ENCODE peak calls at places on chromosomes 4 and X, in eight cellular contexts. One of them, this sample, is unnamed.

GRCh38 chr4:67658302-67658701 is 42.7 kb downstream of the UBA6 start:
- DNase-seq in AG10803: no peak
- DNase-seq in cardiac muscle cell: no peak
- DNase-seq in lung: no peak
- DNase-seq in BJ: no peak
- DNase-seq in upper lobe of right lung: no peak
- DNase-seq in HCT116: no peak
- DNase-seq in progenitor cell of endocrine pancreas: no peak
- DNase-seq in this sample: no peak

GRCh38 chr4:47831026-47831689 is 6.7 kb downstream of the CORIN start:
- DNase-seq in upper lobe of right lung: no peak
- DNase-seq in cardiac muscle cell: peak; percentile 56
- DNase-seq in progenitor cell of endocrine pancreas: no peak
- DNase-seq in BJ: no peak
- DNase-seq in lung: no peak
- DNase-seq in AG10803: no peak
- DNase-seq in HCT116: no peak
- DNase-seq in this sample: no peak

GRCh38 chr4:181896609-181897008 is 346.6 kb upstream of the TENM3 start:
- DNase-seq in cardiac muscle cell: no peak
- DNase-seq in AG10803: peak; percentile 72
- DNase-seq in BJ: no peak
- DNase-seq in HCT116: no peak
- DNase-seq in upper lobe of right lung: no peak
- DNase-seq in lung: no peak
- DNase-seq in progenitor cell of endocrine pancreas: no peak
- DNase-seq in this sample: no peak

GRCh38 chrX:116232833-116233232 is 62.3 kb downstream of the AGTR2 start:
- DNase-seq in HCT116: no peak
- DNase-seq in cardiac muscle cell: no peak
- DNase-seq in upper lobe of right lung: no peak
- DNase-seq in AG10803: peak; percentile 72
- DNase-seq in lung: no peak
- DNase-seq in BJ: no peak
- DNase-seq in progenitor cell of endocrine pancreas: no peak
- DNase-seq in this sample: no peak

GRCh38 chr4:2649604-2650114 is 106.5 kb downstream of the TNIP2 start:
- DNase-seq in BJ: no peak
- DNase-seq in lung: no peak
- DNase-seq in progenitor cell of endocrine pancreas: no peak
- DNase-seq in cardiac muscle cell: no peak
- DNase-seq in HCT116: no peak
- DNase-seq in AG10803: no peak
- DNase-seq in upper lobe of right lung: peak; percentile 6
- DNase-seq in this sample: no peak

GRCh38 chrX:39759526-39760224 is 338.1 kb downstream of the BCOR start:
- DNase-seq in progenitor cell of endocrine pancreas: no peak
- DNase-seq in upper lobe of right lung: peak; percentile 66
- DNase-seq in AG10803: peak; percentile 73
- DNase-seq in lung: no peak
- DNase-seq in BJ: no peak
- DNase-seq in HCT116: no peak
- DNase-seq in cardiac muscle cell: peak; percentile 43
- DNase-seq in this sample: peak; percentile 7

GRCh38 chr4:54988655-54989054 is 136.7 kb downstream of the KDR start:
- DNase-seq in AG10803: no peak
- DNase-seq in lung: no peak
- DNase-seq in HCT116: no peak
- DNase-seq in progenitor cell of endocrine pancreas: no peak
- DNase-seq in BJ: no peak
- DNase-seq in cardiac muscle cell: no peak
- DNase-seq in upper lobe of right lung: no peak
- DNase-seq in this sample: no peak

GRCh38 chr4:58360354-58361133 is 1250.4 kb upstream of the IGFBP7 start:
- DNase-seq in cardiac muscle cell: no peak
- DNase-seq in AG10803: no peak
- DNase-seq in lung: no peak
- DNase-seq in progenitor cell of endocrine pancreas: no peak
- DNase-seq in HCT116: no peak
- DNase-seq in BJ: no peak
- DNase-seq in upper lobe of right lung: no peak
- DNase-seq in this sample: no peak

GRCh38 chrX:153974003-153974725 is 1.6 kb downstream of the TMEM187 start:
- DNase-seq in upper lobe of right lung: no peak
- DNase-seq in lung: no peak
- DNase-seq in BJ: no peak
- DNase-seq in progenitor cell of endocrine pancreas: no peak
- DNase-seq in HCT116: no peak
- DNase-seq in cardiac muscle cell: no peak
- DNase-seq in AG10803: no peak
- DNase-seq in this sample: no peak

GRCh38 chr4:60865238-60865637 is 334.9 kb upstream of the ADGRL3 start:
- DNase-seq in BJ: no peak
- DNase-seq in lung: no peak
- DNase-seq in progenitor cell of endocrine pancreas: no peak
- DNase-seq in upper lobe of right lung: no peak
- DNase-seq in AG10803: no peak
- DNase-seq in cardiac muscle cell: peak; percentile 30
- DNase-seq in HCT116: no peak
- DNase-seq in this sample: peak; percentile 15

GRCh38 chrX:129606918-129607317 is 47.8 kb downstream of the APLN start:
- DNase-seq in HCT116: peak; percentile 23
- DNase-seq in cardiac muscle cell: peak; percentile 71
- DNase-seq in AG10803: peak; percentile 36
- DNase-seq in upper lobe of right lung: no peak
- DNase-seq in BJ: no peak
- DNase-seq in lung: peak; percentile 61
- DNase-seq in progenitor cell of endocrine pancreas: peak; percentile 45
- DNase-seq in this sample: peak; percentile 65

GRCh38 chrX:40176256-40176978 is 78.7 kb upstream of the BCOR start:
- DNase-seq in progenitor cell of endocrine pancreas: no peak
- DNase-seq in BJ: no peak
- DNase-seq in upper lobe of right lung: peak; percentile 90
- DNase-seq in cardiac muscle cell: peak; percentile 81
- DNase-seq in HCT116: no peak
- DNase-seq in AG10803: no peak
- DNase-seq in lung: peak; percentile 69
- DNase-seq in this sample: peak; percentile 63

GRCh38 chr4:26899991-26900390 is 39.4 kb downstream of the STIM2 start:
- DNase-seq in progenitor cell of endocrine pancreas: no peak
- DNase-seq in upper lobe of right lung: no peak
- DNase-seq in AG10803: no peak
- DNase-seq in BJ: no peak
- DNase-seq in cardiac muscle cell: peak; percentile 47
- DNase-seq in lung: no peak
- DNase-seq in HCT116: no peak
- DNase-seq in this sample: peak; percentile 8

GRCh38 chr4:6772223-6772928 is 10.2 kb upstream of the KIAA0232 start:
- DNase-seq in BJ: no peak
- DNase-seq in cardiac muscle cell: no peak
- DNase-seq in AG10803: peak; percentile 72
- DNase-seq in HCT116: no peak
- DNase-seq in lung: no peak
- DNase-seq in upper lobe of right lung: no peak
- DNase-seq in progenitor cell of endocrine pancreas: no peak
- DNase-seq in this sample: no peak

GRCh38 chr4:55758570-55758969 is 61.0 kb upstream of the EXOC1L start:
- DNase-seq in HCT116: no peak
- DNase-seq in cardiac muscle cell: no peak
- DNase-seq in AG10803: peak; percentile 15
- DNase-seq in upper lobe of right lung: no peak
- DNase-seq in lung: no peak
- DNase-seq in BJ: no peak
- DNase-seq in progenitor cell of endocrine pancreas: no peak
- DNase-seq in this sample: no peak

GRCh38 chr4:157184300-157184699 is 36.2 kb upstream of the GRIA2 start:
- DNase-seq in HCT116: no peak
- DNase-seq in BJ: no peak
- DNase-seq in upper lobe of right lung: no peak
- DNase-seq in cardiac muscle cell: no peak
- DNase-seq in progenitor cell of endocrine pancreas: no peak
- DNase-seq in lung: no peak
- DNase-seq in AG10803: no peak
- DNase-seq in this sample: no peak

GRCh38 chr4:13659341-13660070 is 32.0 kb upstream of the BOD1L1 start:
- DNase-seq in lung: no peak
- DNase-seq in BJ: no peak
- DNase-seq in HCT116: no peak
- DNase-seq in upper lobe of right lung: no peak
- DNase-seq in progenitor cell of endocrine pancreas: no peak
- DNase-seq in cardiac muscle cell: no peak
- DNase-seq in AG10803: no peak
- DNase-seq in this sample: no peak

GRCh38 chrX:40152706-40153334 is 55.1 kb upstream of the BCOR start:
- DNase-seq in progenitor cell of endocrine pancreas: no peak
- DNase-seq in BJ: no peak
- DNase-seq in upper lobe of right lung: peak; percentile 83
- DNase-seq in AG10803: no peak
- DNase-seq in cardiac muscle cell: no peak
- DNase-seq in HCT116: no peak
- DNase-seq in lung: no peak
- DNase-seq in this sample: no peak

GRCh38 chrX:133610056-133610455 is 194.8 kb upstream of the GPC4 start:
- DNase-seq in cardiac muscle cell: no peak
- DNase-seq in HCT116: no peak
- DNase-seq in AG10803: peak; percentile 63
- DNase-seq in lung: no peak
- DNase-seq in progenitor cell of endocrine pancreas: no peak
- DNase-seq in BJ: no peak
- DNase-seq in upper lobe of right lung: no peak
- DNase-seq in this sample: no peak

GRCh38 chr4:156594619-156595018 is 377.0 kb downstream of the PDGFC start:
- DNase-seq in BJ: no peak
- DNase-seq in upper lobe of right lung: no peak
- DNase-seq in progenitor cell of endocrine pancreas: no peak
- DNase-seq in cardiac muscle cell: peak; percentile 13
- DNase-seq in lung: no peak
- DNase-seq in AG10803: no peak
- DNase-seq in HCT116: no peak
- DNase-seq in this sample: no peak

GRCh38 chrX:148552775-148553174 is 52.4 kb downstream of the AFF2 start:
- DNase-seq in upper lobe of right lung: no peak
- DNase-seq in HCT116: no peak
- DNase-seq in cardiac muscle cell: no peak
- DNase-seq in AG10803: no peak
- DNase-seq in lung: no peak
- DNase-seq in BJ: no peak
- DNase-seq in progenitor cell of endocrine pancreas: no peak
- DNase-seq in this sample: no peak
- TF ChIP-seq CTCF in upper lobe of right lung: peak; percentile 5
- TF ChIP-seq CTCF in HCT116: no peak
- TF ChIP-seq CTCF in cardiac muscle cell: peak; percentile 11
- TF ChIP-seq CTCF in AG10803: peak; percentile 22
- TF ChIP-seq CTCF in lung: no peak
- TF ChIP-seq CTCF in BJ: peak; percentile 15
- TF ChIP-seq CTCF in progenitor cell of endocrine pancreas: peak; percentile 24
- TF ChIP-seq CTCF in this sample: peak; percentile 36

DNA sequence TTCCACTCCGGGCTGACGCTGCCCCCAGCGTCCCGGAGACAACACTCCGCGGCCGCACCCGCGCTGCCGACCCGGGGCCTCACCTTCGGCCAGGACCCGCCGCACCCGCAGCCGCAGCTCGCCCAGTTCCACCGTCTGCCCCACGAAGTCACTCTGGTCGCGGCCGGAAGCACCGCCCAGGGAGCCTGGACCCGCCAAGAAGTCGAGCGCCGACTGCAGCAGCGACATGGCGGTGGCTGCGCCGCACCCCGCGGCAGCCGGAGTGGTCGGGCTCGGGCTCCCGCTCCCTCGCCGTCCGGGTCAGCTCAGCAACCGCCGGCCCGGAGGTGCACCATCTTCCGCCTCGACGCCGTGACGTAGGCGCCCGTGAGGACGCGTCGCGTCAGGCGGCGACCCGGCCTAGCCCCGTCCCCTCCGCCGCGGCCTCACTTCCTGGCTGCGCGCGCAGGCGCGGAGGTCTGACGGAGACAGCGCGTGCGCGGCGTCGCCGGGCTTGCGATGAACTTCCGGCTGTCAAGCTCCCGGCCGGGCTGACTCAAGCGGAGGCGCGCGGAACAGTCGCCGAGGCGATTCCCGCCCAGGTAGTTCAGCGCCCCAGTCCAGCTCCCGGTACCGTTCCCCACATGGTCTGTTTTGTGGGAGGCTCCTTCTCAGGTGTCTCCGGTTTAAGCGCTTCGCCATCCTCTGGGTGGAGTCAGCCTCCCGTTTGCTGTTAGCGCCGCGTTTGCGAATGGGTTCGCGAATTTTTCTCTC is at the start of the genes GAK and TMEM175:
- DNase-seq in AG10803: peak; percentile 92
- DNase-seq in cardiac muscle cell: peak; percentile 97
- DNase-seq in BJ: peak; percentile 84
- DNase-seq in lung: peak; percentile 95
- DNase-seq in progenitor cell of endocrine pancreas: peak; percentile 95
- DNase-seq in upper lobe of right lung: peak; percentile 99
- DNase-seq in HCT116: peak; percentile 91
- DNase-seq in this sample: peak; percentile 98
- TF ChIP-seq CTCF in AG10803: peak; percentile 0
- TF ChIP-seq CTCF in cardiac muscle cell: no peak
- TF ChIP-seq CTCF in BJ: no peak
- TF ChIP-seq CTCF in lung: no peak
- TF ChIP-seq CTCF in progenitor cell of endocrine pancreas: no peak
- TF ChIP-seq CTCF in upper lobe of right lung: no peak
- TF ChIP-seq CTCF in HCT116: no peak
- TF ChIP-seq CTCF in this sample: no peak

DNA sequence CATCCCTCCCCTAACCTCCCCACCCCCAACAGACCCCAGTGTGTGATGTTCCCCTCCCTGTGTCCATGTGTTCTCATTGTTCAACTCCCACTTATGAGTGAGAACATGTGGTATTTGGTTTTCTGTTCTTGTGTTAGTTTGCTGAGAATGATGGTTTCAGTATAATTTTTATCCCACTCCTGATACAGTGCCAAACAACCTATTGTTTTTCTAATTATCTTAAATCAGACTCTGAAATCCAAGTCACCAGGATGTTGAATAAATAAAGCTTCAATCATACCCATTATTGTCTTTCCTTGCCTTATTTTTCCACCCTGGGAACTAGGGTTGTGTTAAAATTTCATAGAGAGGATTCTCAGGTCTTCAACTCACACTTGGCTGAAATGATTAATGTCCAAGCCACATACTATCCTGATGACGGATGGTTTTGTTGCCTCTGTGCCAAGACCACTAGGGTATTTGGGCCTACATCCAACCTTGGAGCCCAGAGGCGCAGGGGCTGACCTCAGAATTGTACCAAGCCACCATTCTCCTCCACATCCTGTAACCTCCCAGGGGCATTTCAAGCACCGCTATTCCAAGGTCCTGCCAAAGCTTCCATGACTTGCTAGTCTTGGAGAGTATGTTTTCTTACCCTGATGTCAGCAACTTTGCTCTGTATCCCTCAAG is 332.4 kb downstream of the ARHGAP24 start:
- DNase-seq in cardiac muscle cell: no peak
- DNase-seq in AG10803: peak; percentile 88
- DNase-seq in HCT116: no peak
- DNase-seq in progenitor cell of endocrine pancreas: no peak
- DNase-seq in upper lobe of right lung: no peak
- DNase-seq in lung: no peak
- DNase-seq in BJ: no peak
- DNase-seq in this sample: no peak
- TF ChIP-seq CTCF in cardiac muscle cell: no peak
- TF ChIP-seq CTCF in AG10803: no peak
- TF ChIP-seq CTCF in HCT116: no peak
- TF ChIP-seq CTCF in progenitor cell of endocrine pancreas: no peak
- TF ChIP-seq CTCF in upper lobe of right lung: no peak
- TF ChIP-seq CTCF in lung: no peak
- TF ChIP-seq CTCF in BJ: no peak
- TF ChIP-seq CTCF in this sample: no peak

GRCh38 chr4:77047037-77047436 is 28.8 kb downstream of the CCNI start:
- DNase-seq in BJ: no peak
- DNase-seq in progenitor cell of endocrine pancreas: no peak
- DNase-seq in AG10803: no peak
- DNase-seq in lung: no peak
- DNase-seq in upper lobe of right lung: no peak
- DNase-seq in HCT116: no peak
- DNase-seq in cardiac muscle cell: no peak
- DNase-seq in this sample: no peak
- TF ChIP-seq CTCF in BJ: peak; percentile 38
- TF ChIP-seq CTCF in progenitor cell of endocrine pancreas: peak; percentile 44
- TF ChIP-seq CTCF in AG10803: peak; percentile 54
- TF ChIP-seq CTCF in lung: no peak
- TF ChIP-seq CTCF in upper lobe of right lung: peak; percentile 20
- TF ChIP-seq CTCF in HCT116: peak; percentile 54
- TF ChIP-seq CTCF in cardiac muscle cell: peak; percentile 39
- TF ChIP-seq CTCF in this sample: peak; percentile 30

This sample was measured in endothelial cell.